ENCODE peak calls at places on chromosome 17, in ten cellular contexts. One of them, this sample, is unnamed.

GRCh38 chr17:27860971-27861669 is 32.0 kb downstream of the LYRM9 start:
- DNase-seq in sigmoid colon: no peak
- DNase-seq in Jurkat, Clone E6-1: no peak
- DNase-seq in CD4-positive, CD25-positive, alpha-beta regulatory T cell: no peak
- DNase-seq in WERI-Rb-1: no peak
- DNase-seq in heart right ventricle: no peak
- DNase-seq in BJ: no peak
- DNase-seq in body of pancreas: no peak
- DNase-seq in small intestine: peak
- DNase-seq in pancreas: no peak
- DNase-seq in this sample: no peak

GRCh38 chr17:61159415-61159814 is 240.2 kb upstream of the TBX2 start:
- DNase-seq in small intestine: no peak
- DNase-seq in CD4-positive, CD25-positive, alpha-beta regulatory T cell: no peak
- DNase-seq in BJ: no peak
- DNase-seq in heart right ventricle: no peak
- DNase-seq in body of pancreas: no peak
- DNase-seq in pancreas: no peak
- DNase-seq in Jurkat, Clone E6-1: no peak
- DNase-seq in WERI-Rb-1: no peak
- DNase-seq in sigmoid colon: no peak
- DNase-seq in this sample: no peak

GRCh38 chr17:79019631-79020584 is 4.1 kb upstream of the C1QTNF1 start:
- DNase-seq in BJ: no peak
- DNase-seq in sigmoid colon: peak
- DNase-seq in CD4-positive, CD25-positive, alpha-beta regulatory T cell: peak
- DNase-seq in small intestine: peak
- DNase-seq in heart right ventricle: peak
- DNase-seq in pancreas: no peak
- DNase-seq in WERI-Rb-1: peak
- DNase-seq in body of pancreas: peak
- DNase-seq in Jurkat, Clone E6-1: peak
- DNase-seq in this sample: no peak

GRCh38 chr17:67376509-67376891 is 581 bp upstream of the PITPNC1 start:
- DNase-seq in pancreas: no peak
- DNase-seq in WERI-Rb-1: no peak
- DNase-seq in BJ: peak
- DNase-seq in body of pancreas: peak
- DNase-seq in sigmoid colon: peak
- DNase-seq in CD4-positive, CD25-positive, alpha-beta regulatory T cell: no peak
- DNase-seq in Jurkat, Clone E6-1: no peak
- DNase-seq in small intestine: peak
- DNase-seq in heart right ventricle: no peak
- DNase-seq in this sample: no peak

GRCh38 chr17:67602974-67603373 is 114.8 kb upstream of the NOL11 start:
- DNase-seq in pancreas: peak
- DNase-seq in BJ: no peak
- DNase-seq in CD4-positive, CD25-positive, alpha-beta regulatory T cell: peak
- DNase-seq in small intestine: peak
- DNase-seq in body of pancreas: peak
- DNase-seq in WERI-Rb-1: peak
- DNase-seq in heart right ventricle: no peak
- DNase-seq in sigmoid colon: no peak
- DNase-seq in Jurkat, Clone E6-1: peak
- DNase-seq in this sample: no peak

GRCh38 chr17:40980117-40980516 is 4.0 kb downstream of the KRT40 start:
- DNase-seq in heart right ventricle: no peak
- DNase-seq in pancreas: no peak
- DNase-seq in Jurkat, Clone E6-1: no peak
- DNase-seq in sigmoid colon: no peak
- DNase-seq in WERI-Rb-1: no peak
- DNase-seq in body of pancreas: no peak
- DNase-seq in BJ: no peak
- DNase-seq in CD4-positive, CD25-positive, alpha-beta regulatory T cell: no peak
- DNase-seq in small intestine: no peak
- DNase-seq in this sample: no peak

GRCh38 chr17:19583871-19584270 is 50.2 kb downstream of the SLC47A1 start:
- DNase-seq in sigmoid colon: no peak
- DNase-seq in WERI-Rb-1: no peak
- DNase-seq in heart right ventricle: no peak
- DNase-seq in CD4-positive, CD25-positive, alpha-beta regulatory T cell: no peak
- DNase-seq in pancreas: no peak
- DNase-seq in body of pancreas: no peak
- DNase-seq in Jurkat, Clone E6-1: no peak
- DNase-seq in small intestine: no peak
- DNase-seq in BJ: no peak
- DNase-seq in this sample: no peak

GRCh38 chr17:58402047-58402446 is 15.3 kb downstream of the RNF43 start:
- DNase-seq in WERI-Rb-1: no peak
- DNase-seq in body of pancreas: no peak
- DNase-seq in heart right ventricle: no peak
- DNase-seq in CD4-positive, CD25-positive, alpha-beta regulatory T cell: no peak
- DNase-seq in BJ: no peak
- DNase-seq in sigmoid colon: no peak
- DNase-seq in Jurkat, Clone E6-1: peak
- DNase-seq in pancreas: no peak
- DNase-seq in small intestine: no peak
- DNase-seq in this sample: no peak

GRCh38 chr17:17758443-17758842 is 77.2 kb downstream of the RAI1 start:
- DNase-seq in sigmoid colon: no peak
- DNase-seq in small intestine: no peak
- DNase-seq in BJ: no peak
- DNase-seq in Jurkat, Clone E6-1: peak
- DNase-seq in WERI-Rb-1: no peak
- DNase-seq in heart right ventricle: no peak
- DNase-seq in body of pancreas: no peak
- DNase-seq in pancreas: no peak
- DNase-seq in CD4-positive, CD25-positive, alpha-beta regulatory T cell: no peak
- DNase-seq in this sample: no peak

GRCh38 chr17:29007456-29008455 is 1.9 kb upstream of the SEZ6 start:
- DNase-seq in pancreas: no peak
- DNase-seq in body of pancreas: no peak
- DNase-seq in heart right ventricle: no peak
- DNase-seq in BJ: no peak
- DNase-seq in Jurkat, Clone E6-1: no peak
- DNase-seq in sigmoid colon: no peak
- DNase-seq in small intestine: no peak
- DNase-seq in WERI-Rb-1: peak
- DNase-seq in CD4-positive, CD25-positive, alpha-beta regulatory T cell: no peak
- DNase-seq in this sample: no peak

GRCh38 chr17:29005936-29006438 is at the start of gene SEZ6:
- DNase-seq in WERI-Rb-1: peak
- DNase-seq in body of pancreas: peak
- DNase-seq in small intestine: peak
- DNase-seq in BJ: no peak
- DNase-seq in pancreas: peak
- DNase-seq in Jurkat, Clone E6-1: peak
- DNase-seq in CD4-positive, CD25-positive, alpha-beta regulatory T cell: peak
- DNase-seq in heart right ventricle: peak
- DNase-seq in sigmoid colon: no peak
- DNase-seq in this sample: no peak

GRCh38 chr17:29003289-29003688 is 2.5 kb downstream of the SEZ6 start:
- DNase-seq in WERI-Rb-1: no peak
- DNase-seq in body of pancreas: no peak
- DNase-seq in sigmoid colon: no peak
- DNase-seq in heart right ventricle: no peak
- DNase-seq in BJ: no peak
- DNase-seq in CD4-positive, CD25-positive, alpha-beta regulatory T cell: no peak
- DNase-seq in Jurkat, Clone E6-1: no peak
- DNase-seq in pancreas: no peak
- DNase-seq in small intestine: no peak
- DNase-seq in this sample: no peak

GRCh38 chr17:29004081-29004692 is 1.6 kb downstream of the SEZ6 start:
- DNase-seq in heart right ventricle: no peak
- DNase-seq in body of pancreas: no peak
- DNase-seq in small intestine: no peak
- DNase-seq in CD4-positive, CD25-positive, alpha-beta regulatory T cell: no peak
- DNase-seq in Jurkat, Clone E6-1: no peak
- DNase-seq in BJ: no peak
- DNase-seq in pancreas: no peak
- DNase-seq in sigmoid colon: no peak
- DNase-seq in WERI-Rb-1: no peak
- DNase-seq in this sample: no peak

GRCh38 chr17:29005562-29005887 is 308 bp downstream of the SEZ6 start:
- DNase-seq in WERI-Rb-1: no peak
- DNase-seq in heart right ventricle: no peak
- DNase-seq in CD4-positive, CD25-positive, alpha-beta regulatory T cell: peak
- DNase-seq in BJ: no peak
- DNase-seq in pancreas: no peak
- DNase-seq in sigmoid colon: no peak
- DNase-seq in small intestine: no peak
- DNase-seq in Jurkat, Clone E6-1: no peak
- DNase-seq in body of pancreas: no peak
- DNase-seq in this sample: no peak
- H3K4me3 ChIP-seq in WERI-Rb-1: peak
- H3K4me3 ChIP-seq in heart right ventricle: no peak
- H3K4me3 ChIP-seq in CD4-positive, CD25-positive, alpha-beta regulatory T cell: no peak
- H3K4me3 ChIP-seq in BJ: no peak
- H3K4me3 ChIP-seq in pancreas: peak
- H3K4me3 ChIP-seq in sigmoid colon: no peak
- H3K4me3 ChIP-seq in small intestine: no peak
- H3K4me3 ChIP-seq in Jurkat, Clone E6-1: no peak
- H3K4me3 ChIP-seq in body of pancreas: no peak
- H3K4me3 ChIP-seq in this sample: no peak

DNA sequence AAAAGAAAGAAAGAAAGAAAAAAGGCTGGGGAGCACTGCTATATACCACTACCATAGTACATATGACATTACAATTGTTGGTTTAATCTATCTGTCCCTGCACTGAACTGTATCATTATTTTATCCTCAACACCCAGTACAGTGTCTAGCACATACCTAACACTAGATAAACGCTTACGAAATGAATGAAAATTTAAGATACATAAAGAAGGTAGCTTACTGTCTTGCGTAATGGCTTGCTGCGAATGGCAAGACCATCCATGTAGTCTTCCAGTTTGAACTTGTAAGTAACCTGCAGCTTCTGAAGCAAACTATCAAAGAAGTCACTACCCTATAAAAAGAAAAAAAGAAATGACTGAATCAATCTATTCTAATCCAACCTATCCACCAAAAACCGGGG is 6.6 kb downstream of the SMG6 start:
- DNase-seq in pancreas: no peak
- DNase-seq in CD4-positive, CD25-positive, alpha-beta regulatory T cell: no peak
- DNase-seq in sigmoid colon: no peak
- DNase-seq in body of pancreas: no peak
- DNase-seq in WERI-Rb-1: no peak
- DNase-seq in Jurkat, Clone E6-1: no peak
- DNase-seq in heart right ventricle: no peak
- DNase-seq in BJ: no peak
- DNase-seq in small intestine: no peak
- DNase-seq in this sample: no peak
- H3K4me3 ChIP-seq in pancreas: no peak
- H3K4me3 ChIP-seq in CD4-positive, CD25-positive, alpha-beta regulatory T cell: no peak
- H3K4me3 ChIP-seq in sigmoid colon: no peak
- H3K4me3 ChIP-seq in body of pancreas: no peak
- H3K4me3 ChIP-seq in WERI-Rb-1: no peak
- H3K4me3 ChIP-seq in Jurkat, Clone E6-1: no peak
- H3K4me3 ChIP-seq in heart right ventricle: no peak
- H3K4me3 ChIP-seq in BJ: no peak
- H3K4me3 ChIP-seq in small intestine: no peak
- H3K4me3 ChIP-seq in this sample: no peak

GRCh38 chr17:2239170-2239551 is 64.4 kb downstream of the SMG6 start:
- DNase-seq in heart right ventricle: no peak
- DNase-seq in small intestine: no peak
- DNase-seq in body of pancreas: no peak
- DNase-seq in sigmoid colon: no peak
- DNase-seq in WERI-Rb-1: no peak
- DNase-seq in pancreas: no peak
- DNase-seq in CD4-positive, CD25-positive, alpha-beta regulatory T cell: no peak
- DNase-seq in BJ: no peak
- DNase-seq in Jurkat, Clone E6-1: no peak
- DNase-seq in this sample: no peak
- H3K4me3 ChIP-seq in heart right ventricle: no peak
- H3K4me3 ChIP-seq in small intestine: no peak
- H3K4me3 ChIP-seq in body of pancreas: no peak
- H3K4me3 ChIP-seq in sigmoid colon: no peak
- H3K4me3 ChIP-seq in WERI-Rb-1: no peak
- H3K4me3 ChIP-seq in pancreas: no peak
- H3K4me3 ChIP-seq in CD4-positive, CD25-positive, alpha-beta regulatory T cell: no peak
- H3K4me3 ChIP-seq in BJ: no peak
- H3K4me3 ChIP-seq in Jurkat, Clone E6-1: no peak
- H3K4me3 ChIP-seq in this sample: no peak

GRCh38 chr17:65053354-65053881 is 3.1 kb downstream of the GNA13 start:
- DNase-seq in body of pancreas: no peak
- DNase-seq in heart right ventricle: no peak
- DNase-seq in BJ: no peak
- DNase-seq in sigmoid colon: no peak
- DNase-seq in Jurkat, Clone E6-1: no peak
- DNase-seq in CD4-positive, CD25-positive, alpha-beta regulatory T cell: no peak
- DNase-seq in WERI-Rb-1: no peak
- DNase-seq in small intestine: no peak
- DNase-seq in pancreas: no peak
- DNase-seq in this sample: no peak
- H3K4me3 ChIP-seq in body of pancreas: no peak
- H3K4me3 ChIP-seq in heart right ventricle: no peak
- H3K4me3 ChIP-seq in BJ: no peak
- H3K4me3 ChIP-seq in sigmoid colon: no peak
- H3K4me3 ChIP-seq in Jurkat, Clone E6-1: no peak
- H3K4me3 ChIP-seq in CD4-positive, CD25-positive, alpha-beta regulatory T cell: peak
- H3K4me3 ChIP-seq in WERI-Rb-1: no peak
- H3K4me3 ChIP-seq in small intestine: no peak
- H3K4me3 ChIP-seq in pancreas: no peak
- H3K4me3 ChIP-seq in this sample: no peak

DNA sequence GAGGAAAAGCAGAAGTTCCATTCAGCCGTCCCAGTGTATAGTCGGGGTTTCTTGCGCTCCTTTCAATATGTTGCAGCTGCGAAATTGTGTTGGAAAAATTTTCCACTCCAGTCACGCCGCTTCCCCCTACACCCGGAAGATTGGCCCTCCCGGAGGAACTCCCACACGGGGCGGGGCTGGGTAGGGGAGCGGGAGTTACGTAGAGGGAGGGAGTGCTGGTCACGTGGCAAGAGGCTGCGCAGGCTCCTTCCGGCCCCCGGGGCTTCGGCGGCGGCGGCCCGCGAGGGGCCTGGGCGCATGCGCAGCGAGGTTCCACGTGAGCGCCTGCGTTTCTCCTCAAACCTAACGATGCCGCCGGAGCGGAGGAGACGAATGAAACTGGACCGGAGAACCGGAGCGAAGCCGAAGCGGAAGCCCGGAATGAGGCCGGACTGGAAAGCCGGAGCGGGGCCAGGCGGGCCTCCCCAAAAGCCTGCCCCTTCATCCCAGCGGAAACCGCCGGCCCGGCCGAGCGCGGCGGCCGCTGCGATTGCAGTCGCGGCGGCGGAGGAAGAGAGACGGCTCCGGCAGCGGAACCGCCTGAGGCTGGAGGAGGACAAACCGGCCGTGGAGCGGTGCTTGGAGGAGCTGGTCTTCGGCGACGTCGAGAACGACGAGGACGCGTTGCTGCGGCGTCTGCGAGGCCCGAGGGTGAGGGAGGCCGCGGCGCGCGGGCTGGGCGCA is at the start of gene UTP18:
- DNase-seq in sigmoid colon: peak
- DNase-seq in small intestine: peak
- DNase-seq in pancreas: peak
- DNase-seq in BJ: peak
- DNase-seq in WERI-Rb-1: peak
- DNase-seq in CD4-positive, CD25-positive, alpha-beta regulatory T cell: peak
- DNase-seq in heart right ventricle: peak
- DNase-seq in body of pancreas: peak
- DNase-seq in Jurkat, Clone E6-1: peak
- DNase-seq in this sample: peak
- H3K4me3 ChIP-seq in sigmoid colon: peak
- H3K4me3 ChIP-seq in small intestine: peak
- H3K4me3 ChIP-seq in pancreas: peak
- H3K4me3 ChIP-seq in BJ: peak
- H3K4me3 ChIP-seq in WERI-Rb-1: peak
- H3K4me3 ChIP-seq in CD4-positive, CD25-positive, alpha-beta regulatory T cell: peak
- H3K4me3 ChIP-seq in heart right ventricle: peak
- H3K4me3 ChIP-seq in body of pancreas: peak
- H3K4me3 ChIP-seq in Jurkat, Clone E6-1: peak
- H3K4me3 ChIP-seq in this sample: peak

GRCh38 chr17:44376779-44377178 is 12.7 kb downstream of the ITGA2B start:
- DNase-seq in WERI-Rb-1: no peak
- DNase-seq in sigmoid colon: no peak
- DNase-seq in Jurkat, Clone E6-1: no peak
- DNase-seq in BJ: no peak
- DNase-seq in CD4-positive, CD25-positive, alpha-beta regulatory T cell: no peak
- DNase-seq in pancreas: no peak
- DNase-seq in body of pancreas: no peak
- DNase-seq in small intestine: no peak
- DNase-seq in heart right ventricle: no peak
- DNase-seq in this sample: no peak
- H3K4me3 ChIP-seq in WERI-Rb-1: no peak
- H3K4me3 ChIP-seq in sigmoid colon: no peak
- H3K4me3 ChIP-seq in Jurkat, Clone E6-1: no peak
- H3K4me3 ChIP-seq in BJ: no peak
- H3K4me3 ChIP-seq in CD4-positive, CD25-positive, alpha-beta regulatory T cell: no peak
- H3K4me3 ChIP-seq in pancreas: no peak
- H3K4me3 ChIP-seq in body of pancreas: no peak
- H3K4me3 ChIP-seq in small intestine: no peak
- H3K4me3 ChIP-seq in heart right ventricle: no peak
- H3K4me3 ChIP-seq in this sample: no peak